ENCODE peak calls at places on chromosomes 12 and 14, in ten cellular contexts. P, A, K, R, T, U, O, Y, S and D are unnamed samples.

GRCh38 chr12:31033146-31033545 is 40.5 kb upstream of the DDX11 start:
- DNase-seq in P (no peak), A (no peak), K (no peak), R (no peak), T (no peak), U (no peak), O (no peak), Y (no peak), S (no peak), D (no peak)

GRCh38 chr14:68285421-68286179 is 466.0 kb downstream of the RAD51B start:
- DNase-seq in P (no peak), A (peak; percentile 3), K (peak; percentile 91), R (no peak), T (no peak), U (peak; percentile 6), O (no peak), Y (peak; percentile 22), S (no peak), D (no peak)

GRCh38 chr12:61308220-61308619 is 952.0 kb upstream of the USP15 start:
- DNase-seq in P (no peak), A (no peak), K (no peak), R (no peak), T (no peak), U (no peak), O (no peak), Y (no peak), S (no peak), D (no peak)

GRCh38 chr14:101825797-101826196 is 64.3 kb downstream of the PPP2R5C start:
- DNase-seq in P (no peak), A (no peak), K (peak; percentile 44), R (no peak), T (no peak), U (no peak), O (no peak), Y (no peak), S (no peak), D (no peak)

GRCh38 chr14:103803661-103804060 is 43.7 kb downstream of the PPP1R13B start:
- DNase-seq in P (no peak), A (no peak), K (no peak), R (no peak), T (no peak), U (no peak), O (peak; percentile 64), Y (peak; percentile 20), S (no peak), D (peak; percentile 14)

GRCh38 chr14:101104485-101104884 is 201.0 kb upstream of the RTL1 start:
- DNase-seq in P (no peak), A (no peak), K (no peak), R (no peak), T (no peak), U (no peak), O (no peak), Y (no peak), S (no peak), D (no peak)

GRCh38 chr14:20524027-20524426 is 18.7 kb downstream of the RNASE10 start:
- DNase-seq in P (no peak), A (no peak), K (no peak), R (no peak), T (no peak), U (no peak), O (no peak), Y (no peak), S (no peak), D (no peak)

GRCh38 chr14:68662395-68662794 is 130.5 kb downstream of the ZFP36L1 start:
- DNase-seq in P (no peak), A (no peak), K (no peak), R (no peak), T (no peak), U (no peak), O (no peak), Y (no peak), S (no peak), D (no peak)

GRCh38 chr14:75875958-75876357 is 105.8 kb downstream of the TGFB3 start:
- DNase-seq in P (no peak), A (no peak), K (peak; percentile 88), R (no peak), T (no peak), U (no peak), O (no peak), Y (no peak), S (no peak), D (no peak)

GRCh38 chr14:100539319-100539645 is 47.9 kb downstream of the BEGAIN start:
- DNase-seq in P (no peak), A (no peak), K (no peak), R (no peak), T (no peak), U (no peak), O (no peak), Y (no peak), S (no peak), D (no peak)

GRCh38 chr14:68794856-68795601 is 2.2 kb upstream of the ZFP36L1 start:
- DNase-seq in P (peak; percentile 84), A (no peak), K (peak; percentile 82), R (no peak), T (no peak), U (peak; percentile 54), O (peak; percentile 84), Y (peak; percentile 79), S (no peak), D (no peak)

GRCh38 chr14:22800356-22800755 is 14.9 kb downstream of the SLC7A7 start:
- DNase-seq in P (no peak), A (no peak), K (no peak), R (no peak), T (no peak), U (no peak), O (no peak), Y (no peak), S (no peak), D (no peak)

GRCh38 chr12:3202734-3203446 is 125.7 kb downstream of the TSPAN9 start:
- DNase-seq in P (peak; percentile 76), A (peak; percentile 10), K (peak; percentile 39), R (peak; percentile 16), T (peak; percentile 22), U (peak; percentile 24), O (peak; percentile 84), Y (no peak), S (no peak), D (no peak)

GRCh38 chr12:48084066-48084465 is 21.8 kb downstream of the SENP1 start:
- DNase-seq in P (no peak), A (no peak), K (no peak), R (no peak), T (no peak), U (no peak), O (no peak), Y (no peak), S (no peak), D (no peak)

GRCh38 chr12:47942327-47943230 is 20.8 kb upstream of the TMEM106C start:
- DNase-seq in P (no peak), A (no peak), K (peak; percentile 7), R (peak; percentile 8), T (no peak), U (no peak), O (no peak), Y (no peak), S (no peak), D (no peak)

GRCh38 chr12:109130297-109130696 is 13.9 kb downstream of the ACACB start:
- DNase-seq in P (no peak), A (no peak), K (no peak), R (no peak), T (no peak), U (no peak), O (no peak), Y (no peak), S (no peak), D (no peak)

GRCh38 chr14:71322660-71323250 is 415.5 kb downstream of the PCNX1 start:
- DNase-seq in P (peak; percentile 19), A (no peak), K (peak; percentile 83), R (no peak), T (no peak), U (no peak), O (peak; percentile 61), Y (no peak), S (no peak), D (no peak)

GRCh38 chr14:76550534-76550933 is 174.6 kb downstream of the ESRRB start:
- DNase-seq in P (no peak), A (no peak), K (peak; percentile 28), R (no peak), T (no peak), U (no peak), O (no peak), Y (no peak), S (no peak), D (no peak)

GRCh38 chr14:103526914-103527248 is 2.1 kb upstream of the TRMT61A start:
- DNase-seq in P (no peak), A (no peak), K (no peak), R (no peak), T (no peak), U (no peak), O (no peak), Y (no peak), S (no peak), D (no peak)

GRCh38 chr12:113697646-113698504 is 226.2 kb upstream of the LHX5 start:
- DNase-seq in P (no peak), A (no peak), K (no peak), R (no peak), T (no peak), U (no peak), O (no peak), Y (no peak), S (no peak), D (no peak)

GRCh38 chr12:6333566-6333965 is 8.3 kb downstream of the TNFRSF1A start:
- DNase-seq in P (peak; percentile 45), A (no peak), K (no peak), R (no peak), T (no peak), U (no peak), O (peak; percentile 85), Y (peak; percentile 76), S (no peak), D (no peak)

GRCh38 chr12:105032703-105033357 is 46.7 kb downstream of the NOPCHAP1 start:
- DNase-seq in P (no peak), A (no peak), K (no peak), R (no peak), T (no peak), U (no peak), O (no peak), Y (no peak), S (no peak), D (no peak)

GRCh38 chr12:65962921-65963883 is 138.9 kb downstream of the HMGA2 start:
- DNase-seq in P (peak; percentile 57), A (no peak), K (peak; percentile 23), R (no peak), T (no peak), U (no peak), O (no peak), Y (no peak), S (no peak), D (no peak)

GRCh38 chr12:78088391-78088832 is 257.7 kb downstream of the NAV3 start:
- DNase-seq in P (peak; percentile 24), A (no peak), K (no peak), R (no peak), T (no peak), U (no peak), O (peak; percentile 24), Y (no peak), S (no peak), D (no peak)

GRCh38 chr12:53179694-53180269 is 740 bp upstream of the ZNF740 start:
- DNase-seq in P (no peak), A (no peak), K (no peak), R (no peak), T (no peak), U (no peak), O (no peak), Y (no peak), S (no peak), D (peak; percentile 29)

GRCh38 chr12:40969796-40970195 is 218.3 kb upstream of the PDZRN4 start:
- DNase-seq in P (no peak), A (no peak), K (no peak), R (no peak), T (no peak), U (no peak), O (no peak), Y (no peak), S (no peak), D (no peak)

GRCh38 chr12:124395284-124395752 is 100.4 kb downstream of the RFLNA start:
- DNase-seq in P (peak; percentile 59), A (no peak), K (no peak), R (no peak), T (no peak), U (no peak), O (peak; percentile 71), Y (no peak), S (no peak), D (no peak)

GRCh38 chr12:100295764-100296555 is 29.0 kb downstream of the SCYL2 start:
- DNase-seq in P (no peak), A (no peak), K (no peak), R (no peak), T (no peak), U (no peak), O (peak; percentile 5), Y (peak; percentile 11), S (no peak), D (peak; percentile 3)